ENCODE peak calls at places on chromosomes 2 and 18, in nine cellular contexts. One of them, this sample, is unnamed.

GRCh38 chr2:179701524-179702110 is 159.8 kb downstream of the ZNF385B start:
- DNase-seq in HCT116: no peak
- DNase-seq in H1: no peak
- DNase-seq in transverse colon: no peak
- DNase-seq in Panc1: no peak
- DNase-seq in HL-60: no peak
- DNase-seq in GM23338: no peak
- DNase-seq in GM12892: no peak
- DNase-seq in suprapubic skin: no peak
- DNase-seq in this sample: no peak

GRCh38 chr2:187920511-187920910 is 366.3 kb upstream of the TFPI start:
- DNase-seq in HCT116: no peak
- DNase-seq in H1: no peak
- DNase-seq in transverse colon: no peak
- DNase-seq in Panc1: no peak
- DNase-seq in HL-60: no peak
- DNase-seq in GM23338: no peak
- DNase-seq in GM12892: no peak
- DNase-seq in suprapubic skin: no peak
- DNase-seq in this sample: no peak

GRCh38 chr2:17620841-17621240 is 80.3 kb downstream of the VSNL1 start:
- DNase-seq in HCT116: no peak
- DNase-seq in H1: no peak
- DNase-seq in transverse colon: no peak
- DNase-seq in Panc1: no peak
- DNase-seq in HL-60: no peak
- DNase-seq in GM23338: no peak
- DNase-seq in GM12892: no peak
- DNase-seq in suprapubic skin: no peak
- DNase-seq in this sample: no peak

GRCh38 chr2:227222292-227222691 is 57.9 kb downstream of the COL4A3 start:
- DNase-seq in HCT116: no peak
- DNase-seq in H1: no peak
- DNase-seq in transverse colon: no peak
- DNase-seq in Panc1: no peak
- DNase-seq in HL-60: no peak
- DNase-seq in GM23338: no peak
- DNase-seq in GM12892: no peak
- DNase-seq in suprapubic skin: no peak
- DNase-seq in this sample: no peak

GRCh38 chr2:240886678-240887574 is 9.0 kb downstream of the MAB21L4 start:
- DNase-seq in HCT116: no peak
- DNase-seq in H1: no peak
- DNase-seq in transverse colon: no peak
- DNase-seq in Panc1: no peak
- DNase-seq in HL-60: no peak
- DNase-seq in GM23338: no peak
- DNase-seq in GM12892: no peak
- DNase-seq in suprapubic skin: no peak
- DNase-seq in this sample: peak

GRCh38 chr2:62045017-62045543 is 139.6 kb downstream of the COMMD1 start:
- DNase-seq in HCT116: no peak
- DNase-seq in H1: no peak
- DNase-seq in transverse colon: peak
- DNase-seq in Panc1: no peak
- DNase-seq in HL-60: no peak
- DNase-seq in GM23338: no peak
- DNase-seq in GM12892: no peak
- DNase-seq in suprapubic skin: no peak
- DNase-seq in this sample: no peak

GRCh38 chr2:28752608-28752984 is 966 bp downstream of the PPP1CB start:
- DNase-seq in HCT116: no peak
- DNase-seq in H1: no peak
- DNase-seq in transverse colon: no peak
- DNase-seq in Panc1: no peak
- DNase-seq in HL-60: no peak
- DNase-seq in GM23338: no peak
- DNase-seq in GM12892: no peak
- DNase-seq in suprapubic skin: no peak
- DNase-seq in this sample: no peak

GRCh38 chr18:51603551-51603950 is 406.1 kb upstream of the MEX3C start:
- DNase-seq in HCT116: no peak
- DNase-seq in H1: no peak
- DNase-seq in transverse colon: no peak
- DNase-seq in Panc1: no peak
- DNase-seq in HL-60: no peak
- DNase-seq in GM23338: no peak
- DNase-seq in GM12892: no peak
- DNase-seq in suprapubic skin: no peak
- DNase-seq in this sample: no peak

DNA sequence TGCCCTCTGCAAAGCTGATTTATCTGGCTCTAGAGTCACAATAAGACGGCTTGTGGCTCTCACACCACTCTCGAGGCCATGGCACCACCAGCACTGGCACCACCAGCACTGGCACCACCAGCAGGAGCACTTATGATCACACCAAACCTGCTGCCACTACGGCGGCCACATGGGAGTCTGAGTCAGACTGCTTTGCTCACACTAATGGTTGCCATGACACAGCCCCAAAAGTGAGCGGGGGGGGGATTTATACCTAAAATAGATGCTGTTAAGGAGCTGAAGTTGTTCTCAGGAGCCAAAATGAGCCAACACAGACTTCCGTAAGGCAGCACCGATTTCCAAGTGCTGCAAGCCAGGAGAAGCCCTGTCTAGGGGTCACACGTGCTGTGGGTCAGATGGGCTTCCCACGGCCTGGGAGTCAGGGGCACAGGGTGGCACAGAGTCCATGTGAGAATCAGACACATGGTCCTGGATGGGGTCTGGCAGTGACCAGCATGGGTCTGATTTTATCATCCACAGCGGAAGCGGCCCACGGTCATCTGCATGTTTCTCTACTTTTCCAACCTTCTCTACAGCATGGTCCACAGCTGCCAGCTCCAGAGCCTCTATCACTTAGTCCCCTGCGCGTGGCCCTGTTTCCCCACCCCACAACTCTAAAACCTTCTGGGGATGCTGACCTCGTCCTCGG is 16.7 kb downstream of the DNMT3A start:
- DNase-seq in HCT116: no peak
- DNase-seq in H1: no peak
- DNase-seq in transverse colon: no peak
- DNase-seq in Panc1: no peak
- DNase-seq in HL-60: no peak
- DNase-seq in GM23338: no peak
- DNase-seq in GM12892: no peak
- DNase-seq in suprapubic skin: no peak
- DNase-seq in this sample: no peak
- TF ChIP-seq POLR2AphosphoS5 in HCT116: no peak
- TF ChIP-seq POLR2AphosphoS5 in H1: no peak
- TF ChIP-seq POLR2AphosphoS5 in transverse colon: no peak
- TF ChIP-seq POLR2AphosphoS5 in Panc1: no peak
- TF ChIP-seq POLR2AphosphoS5 in HL-60: no peak
- TF ChIP-seq POLR2AphosphoS5 in GM23338: no peak
- TF ChIP-seq POLR2AphosphoS5 in GM12892: no peak
- TF ChIP-seq POLR2AphosphoS5 in suprapubic skin: no peak
- TF ChIP-seq POLR2AphosphoS5 in this sample: no peak

GRCh38 chr18:77393519-77393918 is 143.9 kb downstream of the GALR1 start:
- DNase-seq in HCT116: no peak
- DNase-seq in H1: no peak
- DNase-seq in transverse colon: no peak
- DNase-seq in Panc1: no peak
- DNase-seq in HL-60: no peak
- DNase-seq in GM23338: no peak
- DNase-seq in GM12892: no peak
- DNase-seq in suprapubic skin: no peak
- DNase-seq in this sample: no peak

GRCh38 chr18:77397617-77398016 is 148.0 kb downstream of the GALR1 start:
- DNase-seq in HCT116: no peak
- DNase-seq in H1: no peak
- DNase-seq in transverse colon: no peak
- DNase-seq in Panc1: no peak
- DNase-seq in HL-60: no peak
- DNase-seq in GM23338: no peak
- DNase-seq in GM12892: no peak
- DNase-seq in suprapubic skin: no peak
- DNase-seq in this sample: no peak

GRCh38 chr18:77395941-77396340 is 146.3 kb downstream of the GALR1 start:
- DNase-seq in HCT116: no peak
- DNase-seq in H1: no peak
- DNase-seq in transverse colon: peak
- DNase-seq in Panc1: no peak
- DNase-seq in HL-60: no peak
- DNase-seq in GM23338: no peak
- DNase-seq in GM12892: no peak
- DNase-seq in suprapubic skin: no peak
- DNase-seq in this sample: no peak

GRCh38 chr18:77397056-77397455 is 147.4 kb downstream of the GALR1 start:
- DNase-seq in HCT116: no peak
- DNase-seq in H1: no peak
- DNase-seq in transverse colon: no peak
- DNase-seq in Panc1: no peak
- DNase-seq in HL-60: no peak
- DNase-seq in GM23338: no peak
- DNase-seq in GM12892: no peak
- DNase-seq in suprapubic skin: no peak
- DNase-seq in this sample: no peak

GRCh38 chr18:77392323-77392722 is 142.7 kb downstream of the GALR1 start:
- DNase-seq in HCT116: no peak
- DNase-seq in H1: no peak
- DNase-seq in transverse colon: no peak
- DNase-seq in Panc1: no peak
- DNase-seq in HL-60: no peak
- DNase-seq in GM23338: no peak
- DNase-seq in GM12892: no peak
- DNase-seq in suprapubic skin: no peak
- DNase-seq in this sample: no peak
- TF ChIP-seq POLR2AphosphoS5 in HCT116: no peak
- TF ChIP-seq POLR2AphosphoS5 in H1: no peak
- TF ChIP-seq POLR2AphosphoS5 in transverse colon: no peak
- TF ChIP-seq POLR2AphosphoS5 in Panc1: no peak
- TF ChIP-seq POLR2AphosphoS5 in HL-60: no peak
- TF ChIP-seq POLR2AphosphoS5 in GM23338: no peak
- TF ChIP-seq POLR2AphosphoS5 in GM12892: no peak
- TF ChIP-seq POLR2AphosphoS5 in suprapubic skin: no peak
- TF ChIP-seq POLR2AphosphoS5 in this sample: no peak

DNA sequence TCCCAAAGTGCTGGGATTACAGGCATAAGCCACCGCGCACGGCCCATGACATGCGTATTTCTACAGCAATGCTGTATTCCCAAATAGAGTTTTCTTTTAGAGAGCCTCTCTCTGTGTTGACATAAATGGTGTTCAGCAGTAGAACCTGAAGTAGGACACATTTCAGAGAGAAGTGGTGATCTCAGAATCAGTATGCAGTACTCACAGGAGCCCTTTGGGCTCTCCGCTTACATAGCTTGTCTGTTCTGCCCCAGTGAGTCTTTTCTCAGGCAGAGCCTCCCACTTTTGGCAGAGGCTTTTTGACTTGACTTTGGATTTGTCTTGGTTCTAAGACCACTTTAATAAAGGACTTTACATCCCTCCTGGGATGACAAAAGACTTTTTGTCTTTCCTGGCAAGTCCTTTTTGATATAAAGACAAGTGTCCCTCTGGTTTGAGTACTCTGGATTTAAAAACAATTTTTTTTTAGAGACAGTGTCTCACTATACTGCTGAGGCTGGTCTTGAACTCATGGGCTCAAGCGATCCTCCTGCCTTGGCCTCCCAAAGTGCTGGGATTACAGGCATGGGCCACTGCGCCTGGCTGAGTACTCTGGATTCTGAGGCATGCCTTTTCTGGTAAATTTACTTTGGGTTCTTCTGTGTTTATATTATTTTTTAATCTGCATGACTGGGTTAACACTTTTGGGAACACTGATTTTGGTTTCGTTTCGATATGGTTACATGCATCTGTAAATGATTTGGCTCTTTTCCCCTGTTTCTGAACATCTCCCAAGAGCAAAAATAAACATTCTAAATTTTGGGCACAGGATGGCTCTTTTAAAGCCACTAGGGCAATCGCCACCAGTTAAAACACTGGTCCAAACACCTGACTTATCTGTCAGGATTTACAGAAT is 113.2 kb downstream of the SMAD2 start:
- DNase-seq in HCT116: no peak
- DNase-seq in H1: no peak
- DNase-seq in transverse colon: no peak
- DNase-seq in Panc1: no peak
- DNase-seq in HL-60: no peak
- DNase-seq in GM23338: no peak
- DNase-seq in GM12892: no peak
- DNase-seq in suprapubic skin: no peak
- DNase-seq in this sample: no peak
- TF ChIP-seq POLR2AphosphoS5 in HCT116: no peak
- TF ChIP-seq POLR2AphosphoS5 in H1: no peak
- TF ChIP-seq POLR2AphosphoS5 in transverse colon: no peak
- TF ChIP-seq POLR2AphosphoS5 in Panc1: no peak
- TF ChIP-seq POLR2AphosphoS5 in HL-60: peak
- TF ChIP-seq POLR2AphosphoS5 in GM23338: no peak
- TF ChIP-seq POLR2AphosphoS5 in GM12892: no peak
- TF ChIP-seq POLR2AphosphoS5 in suprapubic skin: no peak
- TF ChIP-seq POLR2AphosphoS5 in this sample: no peak

GRCh38 chr2:33298233-33298632 is 178.2 kb upstream of the RASGRP3 start:
- DNase-seq in HCT116: no peak
- DNase-seq in H1: no peak
- DNase-seq in transverse colon: no peak
- DNase-seq in Panc1: no peak
- DNase-seq in HL-60: no peak
- DNase-seq in GM23338: no peak
- DNase-seq in GM12892: no peak
- DNase-seq in suprapubic skin: no peak
- DNase-seq in this sample: no peak
- TF ChIP-seq POLR2AphosphoS5 in HCT116: no peak
- TF ChIP-seq POLR2AphosphoS5 in H1: no peak
- TF ChIP-seq POLR2AphosphoS5 in transverse colon: peak
- TF ChIP-seq POLR2AphosphoS5 in Panc1: no peak
- TF ChIP-seq POLR2AphosphoS5 in HL-60: no peak
- TF ChIP-seq POLR2AphosphoS5 in GM23338: no peak
- TF ChIP-seq POLR2AphosphoS5 in GM12892: no peak
- TF ChIP-seq POLR2AphosphoS5 in suprapubic skin: no peak
- TF ChIP-seq POLR2AphosphoS5 in this sample: no peak

GRCh38 chr2:238872628-238873400 is 24.9 kb downstream of the TWIST2 start:
- DNase-seq in HCT116: no peak
- DNase-seq in H1: no peak
- DNase-seq in transverse colon: no peak
- DNase-seq in Panc1: no peak
- DNase-seq in HL-60: no peak
- DNase-seq in GM23338: no peak
- DNase-seq in GM12892: no peak
- DNase-seq in suprapubic skin: peak
- DNase-seq in this sample: peak
- TF ChIP-seq POLR2AphosphoS5 in HCT116: no peak
- TF ChIP-seq POLR2AphosphoS5 in H1: no peak
- TF ChIP-seq POLR2AphosphoS5 in transverse colon: no peak
- TF ChIP-seq POLR2AphosphoS5 in Panc1: no peak
- TF ChIP-seq POLR2AphosphoS5 in HL-60: no peak
- TF ChIP-seq POLR2AphosphoS5 in GM23338: no peak
- TF ChIP-seq POLR2AphosphoS5 in GM12892: no peak
- TF ChIP-seq POLR2AphosphoS5 in suprapubic skin: no peak
- TF ChIP-seq POLR2AphosphoS5 in this sample: no peak

This sample was measured in spleen.